ENCODE peak calls at places on chromosome 17, in five cellular contexts. One of them, this sample, is unnamed. For H3K9me3, the result is how much of the 10 kb centered on the place peaks cover.

GRCh38 chr17:47987240-47987835 is 16.4 kb downstream of the CDK5RAP3 start:
- DNase-seq in NT2/D1: no peak
- DNase-seq in left lung: no peak
- DNase-seq in spleen: peak
- DNase-seq in HCT116: no peak
- DNase-seq in this sample: no peak

GRCh38 chr17:14048169-14048568 is 21.1 kb upstream of the COX10 start:
- DNase-seq in HCT116: no peak
- DNase-seq in NT2/D1: no peak
- DNase-seq in left lung: no peak
- DNase-seq in spleen: no peak
- DNase-seq in this sample: no peak

GRCh38 chr17:35596530-35597233 is 9.6 kb downstream of the AP2B1 start:
- DNase-seq in spleen: no peak
- DNase-seq in NT2/D1: no peak
- DNase-seq in left lung: no peak
- DNase-seq in HCT116: no peak
- DNase-seq in this sample: no peak

GRCh38 chr17:9999948-10000695 is 95.1 kb upstream of the RCVRN start:
- DNase-seq in spleen: no peak
- DNase-seq in left lung: no peak
- DNase-seq in HCT116: no peak
- DNase-seq in NT2/D1: no peak
- DNase-seq in this sample: no peak

GRCh38 chr17:4204676-4205075 is 59.1 kb downstream of the ANKFY1 start:
- DNase-seq in NT2/D1: no peak
- DNase-seq in left lung: no peak
- DNase-seq in spleen: no peak
- DNase-seq in HCT116: no peak
- DNase-seq in this sample: no peak

GRCh38 chr17:40065041-40065770 is 2.4 kb downstream of the THRA start:
- DNase-seq in HCT116: no peak
- DNase-seq in spleen: no peak
- DNase-seq in left lung: no peak
- DNase-seq in NT2/D1: no peak
- DNase-seq in this sample: no peak

GRCh38 chr17:1143573-1143972 is 36.2 kb downstream of the ABR start:
- DNase-seq in HCT116: no peak
- DNase-seq in NT2/D1: peak
- DNase-seq in spleen: no peak
- DNase-seq in left lung: no peak
- DNase-seq in this sample: no peak

GRCh38 chr17:65254166-65254565 is 117.0 kb downstream of the RGS9 start:
- DNase-seq in HCT116: no peak
- DNase-seq in spleen: no peak
- DNase-seq in NT2/D1: no peak
- DNase-seq in left lung: no peak
- DNase-seq in this sample: no peak

GRCh38 chr17:4516740-4517139 is 18.1 kb downstream of the SPNS2 start:
- DNase-seq in spleen: no peak
- DNase-seq in HCT116: no peak
- DNase-seq in NT2/D1: no peak
- DNase-seq in left lung: no peak
- DNase-seq in this sample: no peak

GRCh38 chr17:79026345-79027273 is 2.6 kb downstream of the C1QTNF1 start:
- DNase-seq in NT2/D1: no peak
- DNase-seq in HCT116: peak
- DNase-seq in spleen: peak
- DNase-seq in left lung: no peak
- DNase-seq in this sample: no peak

GRCh38 chr17:73976676-73977521 is 226.6 kb upstream of the RPL38 start:
- DNase-seq in NT2/D1: no peak
- DNase-seq in HCT116: no peak
- DNase-seq in left lung: no peak
- DNase-seq in spleen: no peak
- DNase-seq in this sample: no peak

GRCh38 chr17:46944931-46945330 is 22.0 kb downstream of the GOSR2 start:
- DNase-seq in spleen: no peak
- DNase-seq in left lung: no peak
- DNase-seq in HCT116: no peak
- DNase-seq in NT2/D1: no peak
- DNase-seq in this sample: no peak

GRCh38 chr17:17971431-17972125 is 622 bp downstream of the TOM1L2 start:
- DNase-seq in HCT116: no peak
- DNase-seq in NT2/D1: no peak
- DNase-seq in left lung: peak
- DNase-seq in spleen: peak
- DNase-seq in this sample: peak

GRCh38 chr17:45087496-45087975 is 26.4 kb downstream of the NMT1 start:
- DNase-seq in spleen: peak
- DNase-seq in left lung: no peak
- DNase-seq in HCT116: no peak
- DNase-seq in NT2/D1: no peak
- DNase-seq in this sample: no peak

GRCh38 chr17:60832206-60832605 is 154.6 kb downstream of the BCAS3 start:
- DNase-seq in left lung: no peak
- DNase-seq in HCT116: no peak
- DNase-seq in NT2/D1: no peak
- DNase-seq in spleen: no peak
- DNase-seq in this sample: no peak

GRCh38 chr17:337866-338265 is 14.7 kb downstream of the RPH3AL start:
- DNase-seq in HCT116: no peak
- DNase-seq in NT2/D1: no peak
- DNase-seq in left lung: no peak
- DNase-seq in spleen: peak
- DNase-seq in this sample: no peak

GRCh38 chr17:78227455-78227916 is 3.9 kb upstream of the TMEM235 start:
- DNase-seq in spleen: no peak
- DNase-seq in NT2/D1: no peak
- DNase-seq in HCT116: no peak
- DNase-seq in left lung: no peak
- DNase-seq in this sample: no peak

GRCh38 chr17:74686761-74687160 is 26.0 kb downstream of the CD300LF start:
- DNase-seq in NT2/D1: no peak
- DNase-seq in HCT116: no peak
- DNase-seq in left lung: no peak
- DNase-seq in spleen: peak
- DNase-seq in this sample: no peak

GRCh38 chr17:979539-980405 is at the start of gene NXN:
- DNase-seq in left lung: peak
- DNase-seq in spleen: peak
- DNase-seq in HCT116: no peak
- DNase-seq in NT2/D1: peak
- DNase-seq in this sample: peak

GRCh38 chr17:76725580-76726230 is 701 bp downstream of the JMJD6 start:
- DNase-seq in NT2/D1: no peak
- DNase-seq in spleen: peak
- DNase-seq in left lung: peak
- DNase-seq in HCT116: no peak
- DNase-seq in this sample: peak

GRCh38 chr17:20908373-20909273 is 134.2 kb downstream of the USP22 start:
- DNase-seq in HCT116: peak
- DNase-seq in spleen: peak
- DNase-seq in NT2/D1: peak
- DNase-seq in left lung: peak
- DNase-seq in this sample: peak

GRCh38 chr17:29111816-29112499 is 68.2 kb downstream of the MYO18A start:
- DNase-seq in left lung: peak
- DNase-seq in HCT116: no peak
- DNase-seq in NT2/D1: peak
- DNase-seq in spleen: peak
- DNase-seq in this sample: peak

DNA sequence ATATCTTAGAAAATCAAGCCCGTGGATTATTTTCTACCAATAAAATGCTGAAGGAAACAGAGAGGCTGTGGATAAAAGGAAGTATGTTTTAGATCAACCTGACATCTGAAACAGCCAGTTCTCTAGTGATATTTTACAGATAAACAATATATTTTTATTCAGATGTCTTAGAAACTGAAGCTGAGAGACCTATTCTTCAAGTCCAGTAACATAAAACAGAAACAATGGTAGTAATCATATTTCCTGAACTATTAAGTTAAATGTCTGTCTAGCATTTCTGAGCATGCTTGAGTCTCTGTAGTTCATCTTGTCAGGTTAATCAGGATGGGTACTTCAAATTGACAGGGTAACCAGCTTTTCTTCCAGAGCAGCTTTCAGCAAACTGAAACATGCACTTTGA is 449.6 kb upstream of the TOM1L1 start:
- DNase-seq in left lung: no peak
- DNase-seq in HCT116: no peak
- DNase-seq in spleen: no peak
- DNase-seq in NT2/D1: no peak
- DNase-seq in this sample: no peak
- H3K9me3 ChIP-seq in left lung: under half
- H3K9me3 ChIP-seq in HCT116: under half
- H3K9me3 ChIP-seq in spleen: under half
- H3K9me3 ChIP-seq in NT2/D1: under half
- H3K9me3 ChIP-seq in this sample: under half

GRCh38 chr17:27088767-27089078 is 205.2 kb upstream of the WSB1 start:
- DNase-seq in NT2/D1: no peak
- DNase-seq in spleen: no peak
- DNase-seq in HCT116: no peak
- DNase-seq in left lung: no peak
- DNase-seq in this sample: no peak

GRCh38 chr17:27085517-27085916 is 208.4 kb upstream of the WSB1 start:
- DNase-seq in spleen: no peak
- DNase-seq in left lung: no peak
- DNase-seq in NT2/D1: no peak
- DNase-seq in HCT116: no peak
- DNase-seq in this sample: no peak

GRCh38 chr17:27087935-27088766 is 205.8 kb upstream of the WSB1 start:
- DNase-seq in left lung: no peak
- DNase-seq in NT2/D1: no peak
- DNase-seq in spleen: no peak
- DNase-seq in HCT116: no peak
- DNase-seq in this sample: no peak

GRCh38 chr17:27083408-27084185 is 210.3 kb upstream of the WSB1 start:
- DNase-seq in HCT116: no peak
- DNase-seq in NT2/D1: no peak
- DNase-seq in spleen: no peak
- DNase-seq in left lung: no peak
- DNase-seq in this sample: no peak

GRCh38 chr17:27086526-27086925 is 207.4 kb upstream of the WSB1 start:
- DNase-seq in spleen: no peak
- DNase-seq in left lung: no peak
- DNase-seq in HCT116: no peak
- DNase-seq in NT2/D1: no peak
- DNase-seq in this sample: no peak
- H3K9me3 ChIP-seq in spleen: under half
- H3K9me3 ChIP-seq in left lung: under half
- H3K9me3 ChIP-seq in HCT116: under half
- H3K9me3 ChIP-seq in NT2/D1: under half
- H3K9me3 ChIP-seq in this sample: under half

GRCh38 chr17:27082775-27083154 is 211.1 kb upstream of the WSB1 start:
- DNase-seq in spleen: no peak
- DNase-seq in left lung: no peak
- DNase-seq in HCT116: no peak
- DNase-seq in NT2/D1: no peak
- DNase-seq in this sample: no peak
- H3K9me3 ChIP-seq in spleen: under half
- H3K9me3 ChIP-seq in left lung: under half
- H3K9me3 ChIP-seq in HCT116: under half
- H3K9me3 ChIP-seq in NT2/D1: under half
- H3K9me3 ChIP-seq in this sample: under half

GRCh38 chr17:56886288-56886721 is 27.5 kb downstream of the TRIM25 start:
- DNase-seq in HCT116: no peak
- DNase-seq in left lung: no peak
- DNase-seq in NT2/D1: no peak
- DNase-seq in spleen: no peak
- DNase-seq in this sample: no peak

GRCh38 chr17:56887105-56887504 is 26.7 kb downstream of the TRIM25 start:
- DNase-seq in spleen: no peak
- DNase-seq in left lung: no peak
- DNase-seq in HCT116: no peak
- DNase-seq in NT2/D1: no peak
- DNase-seq in this sample: no peak

GRCh38 chr17:56890390-56890789 is 23.5 kb downstream of the TRIM25 start:
- DNase-seq in NT2/D1: no peak
- DNase-seq in HCT116: no peak
- DNase-seq in left lung: no peak
- DNase-seq in spleen: no peak
- DNase-seq in this sample: no peak

GRCh38 chr17:56884483-56885144 is 29.2 kb downstream of the TRIM25 start:
- DNase-seq in NT2/D1: no peak
- DNase-seq in left lung: no peak
- DNase-seq in spleen: no peak
- DNase-seq in HCT116: no peak
- DNase-seq in this sample: no peak

GRCh38 chr17:56887552-56888467 is 26.0 kb downstream of the TRIM25 start:
- DNase-seq in spleen: no peak
- DNase-seq in HCT116: peak
- DNase-seq in left lung: no peak
- DNase-seq in NT2/D1: no peak
- DNase-seq in this sample: no peak
- H3K9me3 ChIP-seq in spleen: under half
- H3K9me3 ChIP-seq in HCT116: under half
- H3K9me3 ChIP-seq in left lung: under half
- H3K9me3 ChIP-seq in NT2/D1: under half
- H3K9me3 ChIP-seq in this sample: under half

This sample was measured in T-helper 17 cell.